ENCODE peak calls at places on chromosomes 4 and X, in seven cellular contexts. L is GM23338, S is hepatocyte, B is neural progenitor cell, P is MM.1S, I is PC-3, T is HCT116. K is an unnamed sample.
A peak's percentile ranks its signal among the peaks of the same experiment; 100 is the strongest.

GRCh38 chrX:16465081-16465876 is 184.7 kb upstream of the S100G start:
- DNase-seq in I (peak; percentile 21), S (no peak), B (no peak), T (no peak), P (no peak), L (no peak), K (peak; percentile 67)

GRCh38 chrX:138917781-138918180 is 206.3 kb upstream of the FGF13 start:
- DNase-seq in P (no peak), B (no peak), I (peak; percentile 80), S (no peak), L (no peak), T (no peak), K (peak; percentile 68)

GRCh38 chr4:100206850-100207249 is 16.6 kb upstream of the DDIT4L start:
- DNase-seq in P (peak; percentile 40), S (no peak), I (no peak), B (no peak), L (no peak), T (no peak), K (no peak)

GRCh38 chrX:138897621-138898492 is 186.3 kb upstream of the FGF13 start:
- DNase-seq in B (no peak), T (no peak), S (no peak), P (no peak), I (peak; percentile 79), L (no peak), K (peak; percentile 39)

GRCh38 chr4:7573692-7574091 is 139.0 kb upstream of the PSAPL1 start:
- DNase-seq in P (no peak), B (peak; percentile 70), S (no peak), I (no peak), T (no peak), L (no peak), K (no peak)

GRCh38 chr4:183797041-183797444 is 108.1 kb upstream of the STOX2 start:
- DNase-seq in T (no peak), I (no peak), S (peak; percentile 35), P (no peak), B (peak; percentile 35), L (peak; percentile 33), K (no peak)

GRCh38 chr4:2441393-2442174 is 22.8 kb downstream of the CFAP99 start:
- DNase-seq in B (peak; percentile 81), L (peak; percentile 94), T (peak; percentile 85), P (peak; percentile 82), S (peak; percentile 70), I (peak; percentile 70), K (peak; percentile 73)

GRCh38 chr4:53365121-53365485 is 758 bp downstream of the SCFD2 start:
- DNase-seq in P (peak; percentile 39), I (peak; percentile 47), T (no peak), B (peak; percentile 37), S (peak; percentile 18), L (peak; percentile 19), K (peak; percentile 59)

GRCh38 chrX:38561126-38561868 is at the start of gene TSPAN7:
- DNase-seq in P (peak; percentile 84), S (peak; percentile 88), T (peak; percentile 28), L (peak; percentile 70), B (peak; percentile 89), I (peak; percentile 65), K (peak; percentile 64)

GRCh38 chrX:119155416-119156035 is 27.9 kb upstream of the KIAA1210 start:
- DNase-seq in B (no peak), T (no peak), S (peak; percentile 39), I (peak; percentile 95), L (no peak), P (no peak), K (peak; percentile 83)

GRCh38 chrX:9349572-9350259 is 115.1 kb upstream of the TBL1X start:
- DNase-seq in B (no peak), T (no peak), L (no peak), S (no peak), I (peak; percentile 73), P (no peak), K (peak; percentile 61)

GRCh38 chr4:74446193-74446868 is 1.4 kb downstream of the AREG start:
- DNase-seq in S (no peak), L (no peak), T (no peak), P (no peak), B (no peak), I (peak; percentile 72), K (no peak)

GRCh38 chrX:29065477-29065876 is 478.2 kb downstream of the IL1RAPL1 start:
- DNase-seq in P (no peak), L (no peak), I (no peak), B (no peak), T (no peak), S (no peak), K (no peak)

GRCh38 chrX:123217728-123218127 is 33.6 kb downstream of the GRIA3 start:
- DNase-seq in T (no peak), I (no peak), P (no peak), S (no peak), L (no peak), B (no peak), K (no peak)

GRCh38 chr4:109294006-109294405 is 8.5 kb downstream of the COL25A1 start:
- DNase-seq in P (peak; percentile 66), L (peak; percentile 87), T (peak; percentile 21), S (peak; percentile 15), I (peak; percentile 15), B (peak; percentile 76), K (peak; percentile 10)

GRCh38 chr4:152938237-152938969 is 2.3 kb downstream of the FHDC1 start:
- DNase-seq in S (no peak), T (no peak), B (no peak), I (no peak), L (no peak), P (no peak), K (peak; percentile 46)

GRCh38 chr4:132071815-132072214 is 1077.3 kb upstream of the PCDH10 start:
- DNase-seq in I (peak; percentile 39), B (no peak), S (no peak), L (no peak), T (no peak), P (no peak), K (no peak)

GRCh38 chr4:10506077-10506476 is 48.9 kb upstream of the ZNF518B start:
- DNase-seq in I (no peak), P (no peak), B (no peak), S (no peak), T (no peak), L (no peak), K (no peak)

GRCh38 chr4:158996669-158997074 is 106.2 kb upstream of the RAPGEF2 start:
- DNase-seq in S (peak; percentile 34), L (no peak), T (peak; percentile 93), B (no peak), P (no peak), I (peak; percentile 97), K (peak; percentile 98)

GRCh38 chr4:3679071-3679825 is 86.9 kb upstream of the ADRA2C start:
- DNase-seq in B (no peak), P (no peak), I (no peak), T (no peak), L (no peak), S (no peak), K (no peak)

GRCh38 chr4:130608121-130608520 is 1512.2 kb downstream of the C4orf33 start:
- DNase-seq in L (no peak), T (no peak), S (no peak), I (no peak), P (peak; percentile 77), B (no peak), K (no peak)
- H3K4me2 ChIP-seq in L (no peak overlapping the region), T (no peak overlapping the region), S (no peak overlapping the region), I (no peak overlapping the region), P (no peak overlapping the region), B (no peak overlapping the region), K (no peak overlapping the region)

GRCh38 chrX:44980403-44980802 is 107.4 kb downstream of the KDM6A start:
- DNase-seq in P (no peak), B (no peak), L (no peak), S (no peak), T (no peak), I (no peak), K (no peak)
- TF ChIP-seq EZH2phosphoT487 in P (no peak), B (no peak), L (no peak), S (no peak), T (no peak), I (no peak), K (no peak)

GRCh38 chr4:84582988-84583870 is at the start of gene CDS1:
- DNase-seq in S (peak; percentile 71), I (peak; percentile 46), P (no peak), B (peak; percentile 65), L (peak; percentile 77), T (no peak), K (peak; percentile 56)

GRCh38 chr4:84579410-84579791 is 3.5 kb upstream of the CDS1 start:
- DNase-seq in B (peak; percentile 66), P (no peak), L (peak; percentile 87), T (no peak), S (no peak), I (no peak), K (no peak)

GRCh38 chr4:84585276-84585675 is 2.3 kb downstream of the CDS1 start:
- DNase-seq in P (no peak), T (no peak), B (no peak), S (no peak), I (no peak), L (no peak), K (no peak)

GRCh38 chr4:84582302-84582987 is 482 bp upstream of the CDS1 start:
- DNase-seq in S (peak; percentile 97), P (peak; percentile 94), L (peak; percentile 97), I (peak; percentile 91), B (peak; percentile 98), T (peak; percentile 81), K (peak; percentile 67)

DNA sequence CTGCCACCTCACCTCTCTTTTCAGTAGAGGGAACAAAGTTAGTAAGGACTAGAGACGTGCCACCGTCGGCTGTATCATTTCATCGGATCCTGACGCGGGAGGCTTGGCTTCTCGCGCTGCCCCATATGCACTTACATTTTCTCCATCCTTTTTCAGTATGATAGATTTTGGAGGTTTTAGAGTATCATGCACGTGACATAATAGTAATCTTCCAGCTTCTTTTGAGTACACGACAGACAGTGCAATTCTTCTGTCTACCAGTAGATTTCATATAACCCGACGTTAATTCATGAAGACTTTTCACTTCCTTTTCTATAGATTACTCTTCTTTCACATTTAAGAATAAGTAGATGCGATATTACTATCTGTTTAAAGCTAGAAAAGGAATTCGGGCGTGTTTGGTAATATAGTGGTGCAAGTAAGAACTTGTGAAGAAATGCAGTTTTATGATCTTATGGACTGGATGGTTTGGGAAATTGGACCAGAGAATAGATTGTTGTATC is 995 bp downstream of the CDS1 start:
- DNase-seq in B (no peak), P (peak; percentile 36), L (no peak), S (no peak), I (no peak), T (no peak), K (peak; percentile 37)
- TF ChIP-seq EZH2 in B (peak; percentile 85), P (no peak), L (no peak), S (no peak), I (no peak), T (no peak), K (peak; percentile 99)

GRCh38 chr4:112214397-112215264 is 17.0 kb upstream of the AP1AR start:
- DNase-seq in S (peak; percentile 34), T (peak; percentile 28), L (peak; percentile 25), P (peak; percentile 19), B (no peak), I (peak; percentile 55), K (peak; percentile 62)

GRCh38 chr4:112213091-112213490 is 18.5 kb upstream of the AP1AR start:
- DNase-seq in T (no peak), B (no peak), S (peak; percentile 19), P (peak; percentile 33), I (no peak), L (no peak), K (peak; percentile 22)

GRCh38 chr4:112213850-112214249 is 17.7 kb upstream of the AP1AR start:
- DNase-seq in P (no peak), T (no peak), I (no peak), B (no peak), S (no peak), L (no peak), K (peak; percentile 88)

GRCh38 chr4:112206431-112206830 is 25.2 kb upstream of the AP1AR start:
- DNase-seq in B (no peak), L (no peak), P (no peak), I (no peak), T (no peak), S (no peak), K (no peak)

GRCh38 chr4:112210777-112211176 is 20.8 kb upstream of the AP1AR start:
- DNase-seq in T (no peak), L (no peak), S (no peak), I (no peak), P (no peak), B (no peak), K (peak; percentile 33)
- H3K4me2 ChIP-seq in T (no peak overlapping the region), L (no peak overlapping the region), S (no peak overlapping the region), I (no peak overlapping the region), P (no peak overlapping the region), B (no peak overlapping the region), K (no peak overlapping the region)